ENCODE peak calls at places on chromosomes 7 and 10, in nine cellular contexts. S is upper lobe of right lung, V is body of pancreas, O is Peyer's patch, G is WERI-Rb-1, U is IMR-90, Q is cardiac fibroblast, M is MM.1S, Y is epithelial cell of esophagus. P is an unnamed sample.

GRCh38 chr10:16673443-16673842 is 143.8 kb downstream of the RSU1 start:
- DNase-seq in S (no peak), U (no peak), V (no peak), M (no peak), Q (no peak), O (no peak), G (no peak), Y (no peak), P (peak)

GRCh38 chr10:117804470-117805011 is 242.2 kb downstream of the RAB11FIP2 start:
- DNase-seq in V (no peak), M (no peak), U (no peak), Q (no peak), S (peak), G (no peak), Y (peak), O (no peak), P (no peak)

GRCh38 chr7:92058899-92059298 is 75.4 kb downstream of the CYP51A1 start:
- DNase-seq in S (no peak), M (no peak), G (no peak), Y (no peak), V (no peak), O (no peak), Q (no peak), U (no peak), P (no peak)

GRCh38 chr10:47406870-47407648 is 23.0 kb upstream of the ZNF488 start:
- DNase-seq in U (peak), M (no peak), O (no peak), G (no peak), S (peak), V (no peak), Y (peak), Q (peak), P (peak)

GRCh38 chr10:93995598-93996271 is 2.0 kb downstream of the PLCE1 start:
- DNase-seq in U (peak), Y (peak), O (no peak), Q (peak), G (no peak), S (no peak), M (no peak), V (no peak), P (no peak)

GRCh38 chr7:86453454-86453853 is 190.3 kb upstream of the GRM3 start:
- DNase-seq in G (no peak), V (no peak), S (no peak), U (no peak), M (no peak), Q (no peak), Y (no peak), O (no peak), P (no peak)

GRCh38 chr10:89022734-89023133 is 32.1 kb downstream of the FAS start:
- DNase-seq in O (no peak), U (no peak), Q (no peak), M (no peak), Y (peak), V (no peak), S (no peak), G (no peak), P (no peak)

GRCh38 chr7:69674701-69675182 is 76.5 kb downstream of the AUTS2 start:
- DNase-seq in S (no peak), O (no peak), G (no peak), Y (peak), V (no peak), U (no peak), Q (no peak), M (no peak), P (no peak)

GRCh38 chr7:99788554-99788953 is 4.6 kb upstream of the CYP3A4 start:
- DNase-seq in O (no peak), U (no peak), G (no peak), V (no peak), Y (peak), Q (no peak), M (no peak), S (no peak), P (peak)

GRCh38 chr10:50614444-50615137 is 9.2 kb downstream of the SGMS1 start:
- DNase-seq in O (no peak), V (peak), Y (peak), M (peak), S (no peak), U (no peak), Q (no peak), G (peak), P (no peak)

GRCh38 chr10:49359349-49360231 is 36.3 kb downstream of the DRGX start:
- DNase-seq in G (no peak), V (no peak), Y (no peak), S (no peak), O (no peak), Q (peak), M (no peak), U (peak), P (no peak)

GRCh38 chr7:17936321-17936720 is 4.0 kb downstream of the SNX13 start:
- DNase-seq in S (no peak), M (no peak), G (no peak), U (no peak), Y (peak), O (no peak), Q (no peak), V (no peak), P (no peak)

GRCh38 chr10:33196710-33197406 is 137.6 kb downstream of the NRP1 start:
- DNase-seq in G (no peak), V (peak), M (no peak), S (no peak), Y (no peak), O (no peak), Q (no peak), U (no peak), P (no peak)

GRCh38 chr10:73251683-73252444 is 580 bp downstream of the MRPS16 start:
- DNase-seq in Y (peak), M (peak), S (no peak), Q (no peak), O (no peak), V (no peak), U (no peak), G (peak), P (peak)

GRCh38 chr10:125095228-125095627 is 65.1 kb downstream of the CTBP2 start:
- DNase-seq in Q (no peak), M (no peak), U (no peak), V (peak), O (no peak), S (peak), G (no peak), Y (no peak), P (no peak)

GRCh38 chr7:87370660-87371180 is 25.3 kb downstream of the CROT start:
- DNase-seq in M (no peak), O (no peak), Q (peak), U (peak), G (no peak), V (no peak), Y (peak), S (no peak), P (peak)

GRCh38 chr10:287814-288213 is 152.6 kb downstream of the ZMYND11 start:
- DNase-seq in Y (no peak), G (no peak), Q (no peak), S (no peak), M (no peak), U (no peak), V (no peak), O (no peak), P (no peak)
- TF ChIP-seq CTCF in Y (peak), G (no peak), Q (peak), S (no peak), M (peak), U (peak), V (no peak), O (no peak), P (peak)

GRCh38 chr7:7157887-7158271 is 24.5 kb upstream of the C1GALT1 start:
- DNase-seq in S (no peak), Q (peak), O (no peak), G (no peak), V (no peak), U (peak), M (no peak), Y (peak), P (peak)
- H3K4me3 ChIP-seq in S (no peak), Q (no peak), O (no peak), G (no peak), V (no peak), U (peak), M (peak), Y (no peak), P (peak)

GRCh38 chr7:140174217-140174616 is 2.6 kb downstream of the KDM7A start:
- DNase-seq in Q (no peak), M (no peak), O (no peak), Y (no peak), G (no peak), U (no peak), V (no peak), S (no peak), P (no peak)

GRCh38 chr7:140175221-140176218 is 1.3 kb downstream of the KDM7A start:
- DNase-seq in S (peak), Q (peak), V (peak), M (peak), Y (peak), G (peak), O (peak), U (peak), P (peak)

GRCh38 chr7:140176271-140176701 is 497 bp downstream of the KDM7A start:
- DNase-seq in G (no peak), S (peak), U (no peak), V (peak), Y (no peak), Q (peak), M (peak), O (no peak), P (peak)

GRCh38 chr7:140179339-140179738 is 2.6 kb upstream of the KDM7A start:
- DNase-seq in M (no peak), S (no peak), Q (no peak), O (no peak), V (no peak), G (no peak), U (no peak), Y (no peak), P (no peak)

GRCh38 chr7:140176811-140177702 is at the start of gene KDM7A:
- DNase-seq in Q (peak), M (peak), Y (peak), G (peak), V (peak), S (peak), O (peak), U (peak), P (peak)
- TF ChIP-seq CTCF in Q (no peak), M (no peak), Y (no peak), G (no peak), V (no peak), S (no peak), O (no peak), U (no peak), P (no peak)

GRCh38 chr10:18879284-18879683 is 169.3 kb upstream of the MALRD1 start:
- DNase-seq in V (no peak), O (no peak), G (no peak), M (no peak), Y (no peak), Q (no peak), S (no peak), U (no peak), P (no peak)

GRCh38 chr10:18875480-18875879 is 173.1 kb upstream of the MALRD1 start:
- DNase-seq in O (no peak), U (peak), Y (peak), Q (no peak), M (no peak), G (no peak), S (no peak), V (no peak), P (no peak)

GRCh38 chr10:18886102-18886501 is 162.5 kb upstream of the MALRD1 start:
- DNase-seq in M (no peak), G (no peak), S (no peak), Q (no peak), Y (no peak), V (no peak), O (no peak), U (peak), P (no peak)

DNA sequence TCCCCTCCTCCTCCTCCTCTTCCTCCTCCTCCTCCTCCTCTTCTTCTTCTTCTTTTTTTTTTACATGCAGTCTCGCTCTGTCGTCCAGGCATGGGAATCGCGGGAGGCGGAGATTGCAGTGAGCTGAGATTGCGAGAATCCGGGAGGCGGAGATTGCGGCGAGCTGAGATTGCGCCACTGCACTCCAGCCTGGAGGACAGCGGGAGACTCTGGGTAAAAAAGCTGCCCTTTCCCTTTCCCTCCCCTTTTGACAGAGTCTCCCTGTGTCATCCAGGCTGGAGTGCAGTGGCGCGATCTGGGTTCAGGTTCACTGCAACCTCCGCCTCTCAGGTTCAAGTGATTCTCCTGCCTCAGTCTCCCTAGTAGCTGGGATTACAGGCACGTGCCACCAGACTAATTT is 168.1 kb upstream of the MALRD1 start:
- DNase-seq in V (no peak), Q (no peak), O (no peak), Y (no peak), U (no peak), S (peak), M (no peak), G (no peak), P (no peak)
- H3K4me3 ChIP-seq in V (no peak), Q (no peak), O (no peak), Y (no peak), U (no peak), S (no peak), M (no peak), G (no peak), P (no peak)

DNA sequence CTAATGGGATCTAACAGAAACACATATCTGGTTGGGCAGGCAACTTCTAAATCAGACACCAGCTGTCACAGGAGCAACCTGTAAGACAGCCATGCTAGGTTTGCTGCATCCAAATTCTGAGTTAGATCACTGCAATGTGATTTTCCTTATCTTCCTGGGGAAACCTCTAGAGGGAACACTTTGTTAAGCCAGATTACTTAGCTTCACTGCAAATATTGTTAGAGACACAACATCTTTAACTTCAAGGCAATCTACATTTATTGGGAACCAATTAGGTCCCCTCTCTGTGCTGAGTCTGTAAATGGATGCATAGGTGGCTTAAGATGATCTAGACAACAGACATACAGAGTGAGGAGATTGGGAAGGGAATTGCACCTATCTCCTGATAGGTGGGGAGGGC is 109.7 kb upstream of the ELMO1 start:
- DNase-seq in Y (no peak), Q (no peak), U (no peak), M (no peak), G (no peak), O (no peak), S (no peak), V (no peak), P (no peak)
- TF ChIP-seq CTCF in Y (no peak), Q (no peak), U (no peak), M (no peak), G (peak), O (no peak), S (no peak), V (no peak), P (no peak)

GRCh38 chr7:3039787-3040186 is 3.9 kb downstream of the CARD11 start:
- DNase-seq in M (no peak), Q (no peak), S (no peak), Y (no peak), V (no peak), O (no peak), G (no peak), U (no peak), P (no peak)

GRCh38 chr7:3042861-3043489 is 692 bp downstream of the CARD11 start:
- DNase-seq in Q (no peak), V (no peak), O (peak), Y (peak), M (peak), U (no peak), G (no peak), S (peak), P (no peak)

GRCh38 chr7:3043544-3044395 is at the start of gene CARD11:
- DNase-seq in G (no peak), O (peak), Q (no peak), S (no peak), Y (peak), V (no peak), M (peak), U (no peak), P (no peak)

GRCh38 chr7:3037259-3037658 is 6.4 kb downstream of the CARD11 start:
- DNase-seq in M (no peak), Q (no peak), V (no peak), G (no peak), U (no peak), O (no peak), Y (no peak), S (no peak), P (no peak)

DNA sequence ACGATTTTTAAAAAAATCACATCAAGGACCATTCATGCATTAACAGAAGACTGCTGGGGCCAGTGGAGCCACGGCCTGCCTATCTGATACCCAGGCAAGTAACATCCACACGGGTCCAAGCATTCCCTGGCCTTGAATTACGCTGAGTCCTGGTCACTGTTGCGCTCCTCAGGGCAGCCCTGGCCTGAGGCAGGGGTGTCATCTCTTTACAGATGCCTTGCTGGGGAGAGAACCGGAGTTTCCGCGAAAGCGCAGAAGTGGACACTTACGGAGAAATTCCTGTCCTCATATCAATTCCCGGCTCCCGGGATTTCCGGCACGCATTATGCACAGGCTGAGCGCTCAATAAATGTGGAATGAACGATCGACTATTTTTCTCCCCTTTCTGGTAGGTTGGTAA is 1.4 kb downstream of the CARD11 start:
- DNase-seq in U (no peak), Y (no peak), Q (no peak), O (no peak), M (no peak), G (no peak), V (no peak), S (no peak), P (no peak)
- H3K4me3 ChIP-seq in U (no peak), Y (no peak), Q (no peak), O (peak), M (peak), G (no peak), V (no peak), S (no peak), P (no peak)

DNA sequence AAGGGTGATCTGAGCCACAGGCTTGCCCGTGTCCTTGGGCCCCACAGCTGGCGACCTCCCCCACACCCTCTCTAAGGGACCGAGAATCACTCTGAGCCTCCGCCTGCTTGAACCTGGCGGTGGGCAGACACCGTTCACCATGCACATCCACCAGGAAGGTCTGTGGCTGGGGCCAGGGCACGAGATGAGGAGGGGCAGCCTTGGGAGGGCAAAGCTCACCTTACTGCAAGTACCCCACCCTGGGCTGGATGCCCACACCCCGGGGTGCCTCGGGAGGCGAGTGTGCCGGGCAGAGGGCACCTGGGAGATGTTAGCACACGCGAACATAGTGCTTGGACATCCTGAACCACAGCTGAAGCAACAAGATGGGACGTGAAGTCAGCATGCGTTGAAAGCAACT is 211.9 kb downstream of the ELFN1 start:
- DNase-seq in O (no peak), V (no peak), Y (no peak), U (no peak), Q (no peak), M (no peak), G (no peak), S (no peak), P (no peak)
- TF ChIP-seq CTCF in O (no peak), V (no peak), Y (no peak), U (no peak), Q (no peak), M (no peak), G (no peak), S (no peak), P (no peak)

DNA sequence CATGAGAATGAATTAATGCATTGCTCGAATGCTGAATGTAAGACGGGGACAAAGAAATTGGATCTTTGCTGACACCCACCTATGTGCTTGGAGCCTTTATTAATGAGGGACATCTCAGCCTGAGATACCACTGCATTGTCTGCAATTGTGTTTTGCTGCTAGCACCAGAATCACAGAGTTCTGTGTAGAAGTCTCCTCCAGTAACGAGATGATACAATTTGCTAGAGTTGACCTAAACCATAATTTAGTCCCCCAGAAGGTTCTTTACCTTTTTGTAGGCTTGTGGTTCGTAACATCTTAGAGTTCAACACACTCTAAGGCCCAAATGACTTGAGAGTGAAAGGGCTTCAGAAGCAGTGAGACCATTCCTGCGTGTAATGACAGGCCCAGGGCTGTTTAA is 28.5 kb downstream of the SLC35B4 start:
- DNase-seq in M (no peak), V (no peak), S (no peak), G (no peak), Y (peak), O (no peak), U (no peak), Q (no peak), P (no peak)
- H3K4me3 ChIP-seq in M (no peak), V (no peak), S (no peak), G (no peak), Y (no peak), O (no peak), U (no peak), Q (no peak), P (no peak)

GRCh38 chr7:54877683-54878082 is 118.7 kb upstream of the SEC61G start:
- DNase-seq in M (no peak), Y (peak), O (no peak), V (peak), S (no peak), U (no peak), Q (peak), G (no peak), P (peak)
- TF ChIP-seq CTCF in M (no peak), Y (peak), O (no peak), V (peak), S (peak), U (no peak), Q (no peak), G (no peak), P (no peak)